ENCODE peak calls at places on chromosomes 4 and X, in eight cellular contexts. C, G, L, W, A, Z, K and Q are unnamed samples.

GRCh38 chr4:37693450-37694190 is 7.4 kb upstream of the RELL1 start:
- DNase-seq in Z (no peak), L (no peak), W (no peak), G (no peak), C (no peak), K (no peak), A (no peak), Q (no peak)

GRCh38 chr4:76579596-76580375 is 144.8 kb downstream of the SHROOM3 start:
- DNase-seq in K (no peak), Z (no peak), G (no peak), L (no peak), C (no peak), A (no peak), W (peak; percentile 93), Q (no peak)

GRCh38 chrX:10110984-10111363 is 45.8 kb upstream of the CLCN4 start:
- DNase-seq in Z (no peak), A (no peak), G (no peak), W (peak; percentile 11), K (no peak), C (peak; percentile 71), L (no peak), Q (peak; percentile 87)

GRCh38 chrX:44002569-44002968 is 29.4 kb upstream of the NDP start:
- DNase-seq in G (no peak), K (no peak), W (no peak), L (no peak), A (no peak), Z (no peak), C (no peak), Q (no peak)

GRCh38 chr4:29581469-29581868 is 1138.7 kb upstream of the PCDH7 start:
- DNase-seq in W (no peak), A (no peak), K (no peak), Z (no peak), C (no peak), L (no peak), G (no peak), Q (no peak)

GRCh38 chr4:140903522-140903928 is 147.3 kb upstream of the TBC1D9 start:
- DNase-seq in K (no peak), Z (no peak), C (no peak), A (no peak), W (no peak), L (no peak), G (no peak), Q (no peak)

GRCh38 chrX:119067023-119067739 is 5.6 kb upstream of the CT47C1 start:
- DNase-seq in A (no peak), Z (no peak), G (peak; percentile 47), W (peak; percentile 49), K (no peak), L (peak; percentile 82), C (peak; percentile 44), Q (peak; percentile 66)

GRCh38 chr4:108060164-108060563 is 70.5 kb downstream of the HADH start:
- DNase-seq in W (peak; percentile 14), K (no peak), A (no peak), G (no peak), C (no peak), Z (no peak), L (peak; percentile 39), Q (no peak)